ENCODE peak calls at places on chromosomes 4 and X, in six cellular contexts. V is IMR-90, O is neuronal stem cell, C is H9, H is mesenchymal stem cell, W is H1. E is an unnamed sample.

GRCh38 chr4:24949970-24950369 is 37.1 kb upstream of the CCDC149 start:
- DNase-seq in V (no peak), O (no peak), C (no peak), H (no peak), W (no peak), E (no peak)

GRCh38 chrX:67555578-67556203 is 11.9 kb downstream of the AR start:
- DNase-seq in V (peak; percentile 21), O (no peak), C (peak; percentile 55), H (peak; percentile 44), W (peak; percentile 46), E (peak; percentile 9)

GRCh38 chrX:21659320-21659719 is 1.2 kb upstream of the KLHL34 start:
- DNase-seq in V (no peak), O (no peak), C (no peak), H (no peak), W (no peak), E (no peak)

GRCh38 chr4:98873059-98873458 is 55.9 kb downstream of the EIF4E start:
- DNase-seq in V (peak; percentile 35), O (no peak), C (no peak), H (peak; percentile 35), W (no peak), E (no peak)

GRCh38 chr4:135408109-135408508 is 1206.5 kb upstream of the PABPC4L start:
- DNase-seq in V (no peak), O (no peak), C (peak; percentile 39), H (no peak), W (no peak), E (no peak)

GRCh38 chrX:67734111-67734753 is 190.4 kb downstream of the AR start:
- DNase-seq in V (no peak), O (no peak), C (no peak), H (no peak), W (no peak), E (no peak)

GRCh38 chr4:38132140-38132673 is 172.0 kb downstream of the PTTG2 start:
- DNase-seq in V (peak; percentile 99), O (no peak), C (no peak), H (peak; percentile 100), W (no peak), E (peak; percentile 75)

GRCh38 chrX:110987292-110987691 is 108.7 kb upstream of the PAK3 start:
- DNase-seq in V (no peak), O (no peak), C (peak; percentile 64), H (no peak), W (peak; percentile 47), E (no peak)

GRCh38 chr4:186553717-186554116 is 1.6 kb downstream of the MTNR1A start:
- DNase-seq in V (no peak), O (no peak), C (peak; percentile 56), H (no peak), W (no peak), E (no peak)

GRCh38 chr4:120749445-120750151 is 172.9 kb downstream of the PRDM5 start:
- DNase-seq in V (no peak), O (no peak), C (no peak), H (no peak), W (no peak), E (no peak)

GRCh38 chrX:15751160-15751819 is 13.2 kb downstream of the CA5B start:
- DNase-seq in V (peak; percentile 56), O (no peak), C (no peak), H (peak; percentile 88), W (no peak), E (no peak)

GRCh38 chr4:105022811-105023667 is 123.6 kb upstream of the TET2 start:
- DNase-seq in V (peak; percentile 3), O (no peak), C (no peak), H (peak; percentile 5), W (no peak), E (peak; percentile 77)

GRCh38 chr4:1285790-1286553 is 3.7 kb upstream of the MAEA start:
- DNase-seq in V (peak; percentile 9), O (no peak), C (peak; percentile 89), H (peak; percentile 74), W (no peak), E (no peak)

GRCh38 chr4:83285022-83285387 is 407 bp upstream of the COQ2 start:
- DNase-seq in V (peak; percentile 29), O (no peak), C (no peak), H (peak; percentile 76), W (no peak), E (peak; percentile 60)

GRCh38 chrX:11346283-11346682 is 53.1 kb downstream of the AMELX start:
- DNase-seq in V (no peak), O (no peak), C (no peak), H (no peak), W (no peak), E (no peak)

GRCh38 chrX:153492153-153492454 is 2.7 kb upstream of the BGN start:
- DNase-seq in V (no peak), O (no peak), C (no peak), H (no peak), W (no peak), E (no peak)

GRCh38 chrX:105527759-105528158 is 294.6 kb upstream of the NRK start:
- DNase-seq in V (no peak), O (no peak), C (no peak), H (no peak), W (no peak), E (no peak)

GRCh38 chr4:126750723-126751122 is 882.0 kb upstream of the INTU start:
- DNase-seq in V (no peak), O (no peak), C (no peak), H (no peak), W (no peak), E (no peak)

GRCh38 chr4:65482410-65482809 is 187.9 kb downstream of the EPHA5 start:
- DNase-seq in V (no peak), O (no peak), C (no peak), H (peak; percentile 55), W (no peak), E (no peak)

GRCh38 chr4:187019896-187020295 is 296.2 kb upstream of the FAT1 start:
- DNase-seq in V (no peak), O (no peak), C (peak; percentile 36), H (no peak), W (peak; percentile 49), E (no peak)

GRCh38 chr4:28966982-28967381 is 1753.2 kb upstream of the PCDH7 start:
- DNase-seq in V (peak; percentile 90), O (no peak), C (no peak), H (peak; percentile 82), W (no peak), E (no peak)

GRCh38 chr4:86730310-86730709 is 118.9 kb downstream of the SLC10A6 start:
- DNase-seq in V (no peak), O (no peak), C (peak; percentile 54), H (no peak), W (peak; percentile 59), E (no peak)

GRCh38 chr4:101163936-101164335 is 183.4 kb downstream of the PPP3CA start:
- DNase-seq in V (peak; percentile 18), O (no peak), C (no peak), H (peak; percentile 43), W (no peak), E (no peak)

GRCh38 chr4:121749225-121749624 is 15.7 kb downstream of the SMIM43 start:
- DNase-seq in V (no peak), O (no peak), C (peak; percentile 92), H (no peak), W (no peak), E (no peak)

GRCh38 chr4:94926936-94927335 is 169.2 kb downstream of the BMPR1B start:
- DNase-seq in V (no peak), O (no peak), C (no peak), H (no peak), W (no peak), E (no peak)

GRCh38 chrX:65677954-65678469 is 10.6 kb downstream of the MSN start:
- DNase-seq in V (peak; percentile 94), O (no peak), C (no peak), H (peak; percentile 90), W (no peak), E (no peak)

DNA sequence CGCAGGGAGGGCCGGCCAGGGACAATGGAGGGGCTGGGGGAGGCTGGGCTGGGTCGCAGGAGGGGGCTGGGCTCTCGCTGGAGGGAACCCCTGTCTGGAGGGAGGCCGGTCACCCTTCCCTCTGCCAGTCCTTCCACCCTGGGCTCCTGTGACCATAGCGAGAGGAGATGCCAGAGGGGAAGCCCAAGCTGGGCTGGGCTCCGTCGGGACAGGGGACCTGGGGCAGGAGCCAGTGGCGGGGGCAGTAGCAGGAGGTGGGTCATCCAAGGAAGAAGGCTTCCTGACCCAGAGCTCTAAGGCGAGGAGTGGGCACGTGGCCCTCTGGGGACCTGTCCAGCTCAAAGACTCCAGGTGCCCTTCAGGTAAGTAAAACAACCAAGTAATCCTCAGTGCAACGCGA is 16.9 kb downstream of the CTAG1B start:
- DNase-seq in V (no peak), O (no peak), C (no peak), H (no peak), W (no peak), E (no peak)
- H3K14ac ChIP-seq in V (no peak overlapping the region), O (no peak overlapping the region), C (no peak overlapping the region), H (no peak overlapping the region), W (no peak overlapping the region), E (no peak overlapping the region)

GRCh38 chr4:73589261-73589847 is 30.9 kb downstream of the RASSF6 start:
- DNase-seq in V (peak; percentile 85), O (no peak), C (no peak), H (peak; percentile 59), W (no peak), E (no peak)
- H3K9ac ChIP-seq in V (no peak overlapping the region), O (no peak overlapping the region), C (no peak overlapping the region), H (peak overlapping the region; percentile 15), W (no peak overlapping the region), E (no peak overlapping the region)

GRCh38 chr4:125101706-125102105 is 213.0 kb upstream of the FAT4 start:
- DNase-seq in V (no peak), O (no peak), C (no peak), H (no peak), W (no peak), E (peak; percentile 93)

GRCh38 chr4:125096662-125097061 is 218.1 kb upstream of the FAT4 start:
- DNase-seq in V (no peak), O (no peak), C (no peak), H (no peak), W (no peak), E (peak; percentile 52)

DNA sequence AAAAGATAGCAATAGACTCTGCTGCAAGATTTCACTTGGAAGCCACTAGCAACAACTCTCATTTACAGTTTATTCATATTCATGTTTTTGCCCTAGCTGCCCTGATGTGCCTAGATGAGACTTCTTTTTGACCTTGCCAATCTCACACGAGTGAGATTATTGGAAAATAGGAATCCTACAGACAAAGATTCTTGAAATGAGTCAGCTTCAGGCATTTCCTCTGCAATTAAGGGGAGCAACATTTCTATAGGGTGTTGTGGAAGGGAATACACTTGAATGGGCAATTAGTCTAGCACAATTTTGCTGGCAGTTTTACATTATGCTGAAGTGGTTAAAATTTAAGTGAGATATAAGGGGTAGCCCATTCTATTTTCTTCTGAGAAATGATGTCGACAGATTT is 217.0 kb upstream of the FAT4 start:
- DNase-seq in V (no peak), O (no peak), C (no peak), H (no peak), W (no peak), E (no peak)
- H2AK5ac ChIP-seq in V (no peak overlapping the region), O (no peak overlapping the region), C (no peak overlapping the region), H (no peak overlapping the region), W (no peak overlapping the region), E (no peak overlapping the region)

DNA sequence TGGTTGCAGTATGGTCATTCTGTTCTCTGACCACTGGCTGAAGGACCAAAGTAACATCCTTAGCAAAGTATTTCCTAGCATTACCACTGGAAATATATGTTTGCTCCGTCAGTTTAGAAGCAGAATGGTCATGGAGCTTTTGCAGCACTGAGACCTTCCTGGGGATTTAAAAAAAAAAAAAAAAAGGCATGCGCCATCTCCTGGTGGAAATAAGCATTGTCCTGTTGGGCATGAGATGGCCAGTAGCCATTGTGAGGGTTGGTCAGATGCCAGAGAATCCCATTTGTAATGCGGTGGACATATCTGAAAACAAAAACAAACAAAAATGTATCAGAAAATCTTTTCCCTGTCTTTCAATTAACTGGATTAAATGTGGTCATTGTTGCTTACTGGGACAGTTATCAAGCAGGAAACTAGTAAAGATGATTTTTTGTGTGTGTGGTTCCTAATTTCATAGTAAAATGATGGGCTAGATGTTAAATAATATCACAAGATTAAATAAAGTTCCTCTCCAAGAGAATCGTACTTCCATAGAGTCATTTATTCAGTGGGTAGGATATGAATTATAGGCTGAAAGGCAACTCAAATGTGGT is 139.6 kb downstream of the SOWAHB start:
- DNase-seq in V (peak; percentile 81), O (peak; percentile 49), C (no peak), H (peak; percentile 80), W (peak; percentile 55), E (peak; percentile 81)
- H3K14ac ChIP-seq in V (peak overlapping the region; percentile 93), O (no peak overlapping the region), C (no peak overlapping the region), H (no peak overlapping the region), W (no peak overlapping the region), E (no peak overlapping the region)